ENCODE peak calls at places on chromosome 20, in four cellular contexts. Z, I, Q and H are unnamed samples.

GRCh38 chr20:12978613-12979495 is 29.9 kb upstream of the SPTLC3 start:
- DNase-seq in Z (no peak), I (no peak), Q (no peak), H (no peak)

GRCh38 chr20:41329435-41330342 is 10.9 kb upstream of the LPIN3 start:
- DNase-seq in Z (peak), I (no peak), Q (no peak), H (peak)

GRCh38 chr20:35166242-35166830 is 5.5 kb upstream of the PROCR start:
- DNase-seq in Z (no peak), I (no peak), Q (peak), H (no peak)

GRCh38 chr20:63570281-63571086 is 3.6 kb downstream of the HELZ2 start:
- DNase-seq in Z (no peak), I (no peak), Q (no peak), H (no peak)

GRCh38 chr20:7520361-7520760 is 419.9 kb downstream of the HAO1 start:
- DNase-seq in Z (no peak), I (no peak), Q (no peak), H (no peak)

GRCh38 chr20:63877755-63878470 is 12.8 kb downstream of the TPD52L2 start:
- DNase-seq in Z (no peak), I (no peak), Q (no peak), H (no peak)

GRCh38 chr20:35317416-35317815 is 25.2 kb upstream of the FAM83C start:
- DNase-seq in Z (peak), I (no peak), Q (no peak), H (no peak)

GRCh38 chr20:12575352-12576095 is 433.2 kb upstream of the SPTLC3 start:
- DNase-seq in Z (no peak), I (no peak), Q (no peak), H (peak)

GRCh38 chr20:61387204-61387958 is 135.3 kb downstream of the CDH4 start:
- DNase-seq in Z (peak), I (peak), Q (peak), H (peak)

GRCh38 chr20:8837396-8837795 is 231.5 kb upstream of the PLCB4 start:
- DNase-seq in Z (peak), I (no peak), Q (no peak), H (peak)

GRCh38 chr20:37418591-37418990 is 72.7 kb downstream of the SRC start:
- DNase-seq in Z (no peak), I (no peak), Q (no peak), H (no peak)

GRCh38 chr20:37415118-37416085 is 69.5 kb downstream of the SRC start:
- DNase-seq in Z (no peak), I (no peak), Q (no peak), H (no peak)

GRCh38 chr20:37416202-37417145 is 70.5 kb downstream of the SRC start:
- DNase-seq in Z (no peak), I (no peak), Q (no peak), H (no peak)

GRCh38 chr20:37417857-37418501 is 72.0 kb downstream of the SRC start:
- DNase-seq in Z (peak), I (no peak), Q (no peak), H (no peak)

DNA sequence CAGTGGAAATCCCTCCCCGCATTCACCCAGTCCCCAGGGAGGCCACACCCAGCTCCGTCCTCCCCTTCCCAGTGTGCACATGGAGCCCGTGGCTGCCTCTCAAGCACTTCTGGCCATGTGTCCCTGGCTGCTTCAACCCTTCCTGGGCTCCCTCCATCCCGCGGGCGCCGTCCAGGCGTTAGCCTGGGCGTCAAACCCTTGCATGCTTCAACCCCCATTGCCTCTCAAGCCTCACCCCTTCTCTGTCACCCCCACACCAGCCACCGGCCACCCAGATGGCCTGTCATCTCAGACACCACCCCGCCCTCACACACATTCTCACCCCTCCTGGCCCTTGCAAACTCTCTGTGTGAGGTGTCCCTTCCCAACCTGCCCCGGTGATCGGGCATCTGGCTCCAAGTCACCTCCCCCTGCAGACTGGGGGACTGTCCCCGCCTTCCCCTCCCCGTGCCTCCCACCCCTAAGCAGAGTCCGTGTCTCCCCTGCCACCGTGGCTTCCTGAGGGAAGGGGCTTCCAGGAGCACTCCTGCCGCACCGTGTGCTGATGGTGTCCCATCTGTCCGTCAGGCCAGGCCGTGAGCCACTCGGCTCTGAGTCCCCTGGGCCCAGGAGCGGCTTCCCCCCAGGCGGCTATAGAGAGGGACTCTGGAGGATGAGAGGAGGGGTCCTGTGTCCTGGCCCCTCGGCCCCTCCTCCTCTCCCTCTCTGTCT is 71.4 kb downstream of the SRC start:
- DNase-seq in Z (no peak), I (no peak), Q (no peak), H (no peak)
- H3K56ac ChIP-seq in Z (no peak), I (no peak), Q (no peak), H (no peak)

GRCh38 chr20:32129863-32130262 is 20.3 kb downstream of the TM9SF4 start:
- DNase-seq in Z (no peak), I (no peak), Q (no peak), H (no peak)
- H3K56ac ChIP-seq in Z (no peak), I (no peak), Q (no peak), H (no peak)

GRCh38 chr20:22533823-22534751 is 50.3 kb downstream of the FOXA2 start:
- DNase-seq in Z (no peak), I (no peak), Q (no peak), H (no peak)
- H3K56ac ChIP-seq in Z (no peak), I (no peak), Q (no peak), H (no peak)

GRCh38 chr20:45935416-45936046 is 1.0 kb downstream of the PCIF1 start:
- DNase-seq in Z (peak), I (no peak), Q (no peak), H (no peak)
- H3K56ac ChIP-seq in Z (peak), I (no peak), Q (no peak), H (peak)

DNA sequence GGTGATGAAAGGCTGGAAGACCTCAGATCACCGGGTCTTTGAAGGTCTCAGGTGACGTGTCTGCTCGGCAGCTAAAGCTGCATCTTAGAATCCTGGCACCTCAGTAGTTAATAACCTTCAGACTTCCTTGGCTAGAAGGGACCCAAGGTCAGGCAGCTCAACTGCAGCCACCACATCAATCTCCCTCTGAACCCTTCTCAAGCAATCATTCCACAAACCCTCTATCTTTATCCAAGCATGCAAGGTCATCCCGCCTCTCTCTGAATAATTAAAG is 16.7 kb upstream of the TLDC2 start:
- DNase-seq in Z (no peak), I (no peak), Q (no peak), H (no peak)
- H3K56ac ChIP-seq in Z (no peak), I (no peak), Q (no peak), H (no peak)

DNA sequence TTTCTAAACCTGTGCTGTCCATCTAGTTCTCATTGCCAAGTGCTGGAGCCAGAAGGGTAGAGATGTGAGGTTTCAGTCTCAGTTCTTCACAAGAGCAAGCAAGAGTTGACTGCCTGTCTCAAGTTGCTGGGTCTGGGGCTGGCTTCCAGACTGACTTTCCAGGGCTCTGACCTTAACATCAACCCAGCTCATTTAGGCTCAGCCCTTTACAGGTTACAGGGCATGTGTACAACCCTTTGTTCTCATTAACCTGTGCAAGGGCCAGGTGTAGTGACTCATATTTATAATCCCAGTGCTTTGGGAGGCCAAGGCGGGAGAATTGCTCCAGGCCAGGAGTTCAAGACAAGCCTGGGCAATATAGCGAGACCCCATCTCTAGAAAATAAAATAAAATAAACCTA is 30.6 kb downstream of the FITM2 start:
- DNase-seq in Z (no peak), I (no peak), Q (no peak), H (no peak)
- H3K56ac ChIP-seq in Z (no peak), I (no peak), Q (no peak), H (no peak)

DNA sequence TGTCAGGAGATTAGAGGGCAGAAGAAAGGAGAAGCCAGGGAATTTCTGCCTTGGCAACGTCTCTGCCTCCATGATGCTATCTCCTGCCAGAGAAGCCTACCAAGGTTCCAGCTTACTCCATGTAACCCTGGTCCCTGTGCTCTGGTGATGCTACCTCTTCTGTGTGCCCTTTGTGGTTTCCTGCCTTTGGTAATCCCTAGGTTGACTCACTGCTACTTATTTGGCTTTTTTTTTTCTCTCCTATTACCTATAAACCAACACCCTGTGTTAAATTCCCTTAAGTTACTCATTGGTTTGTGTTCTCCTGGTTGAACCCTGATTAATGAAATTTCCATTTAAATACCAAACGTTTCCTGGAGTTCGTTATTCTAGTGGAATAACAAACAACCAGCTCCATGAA is 527.8 kb upstream of the FLRT3 start:
- DNase-seq in Z (no peak), I (no peak), Q (no peak), H (no peak)
- H3K56ac ChIP-seq in Z (no peak), I (no peak), Q (no peak), H (no peak)

GRCh38 chr20:49766979-49767419 is 45.6 kb upstream of the SLC9A8 start:
- DNase-seq in Z (no peak), I (no peak), Q (no peak), H (peak)

GRCh38 chr20:49775229-49775693 is 37.4 kb upstream of the SLC9A8 start:
- DNase-seq in Z (peak), I (peak), Q (peak), H (peak)

GRCh38 chr20:49768204-49769124 is 44.2 kb upstream of the SLC9A8 start:
- DNase-seq in Z (peak), I (peak), Q (peak), H (peak)

GRCh38 chr20:49769125-49769581 is 43.5 kb upstream of the SLC9A8 start:
- DNase-seq in Z (no peak), I (no peak), Q (no peak), H (no peak)

GRCh38 chr20:49770634-49771033 is 42.0 kb upstream of the SLC9A8 start:
- DNase-seq in Z (no peak), I (no peak), Q (no peak), H (no peak)
- H3K56ac ChIP-seq in Z (no peak), I (no peak), Q (no peak), H (no peak)

DNA sequence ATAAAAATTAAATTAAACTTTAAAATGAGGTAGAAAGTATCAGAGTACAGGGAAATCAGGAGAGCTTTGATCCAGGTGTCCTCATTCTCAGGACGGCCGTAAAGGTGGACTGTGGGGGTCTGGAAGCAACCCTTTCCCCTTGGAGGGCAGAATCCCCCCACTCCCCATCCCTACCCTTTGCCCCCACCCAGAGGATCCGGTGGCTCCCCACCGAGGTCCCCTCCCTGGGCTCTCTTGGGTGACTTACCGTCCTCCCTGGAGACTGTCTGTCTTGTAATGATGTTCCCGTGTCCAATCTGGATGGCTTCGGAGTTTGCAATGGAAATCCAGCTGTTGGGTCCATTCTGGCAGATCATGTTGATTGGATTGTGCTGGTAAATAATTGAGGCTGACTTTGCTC is 7.3 kb downstream of the ZBP1 start:
- DNase-seq in Z (no peak), I (no peak), Q (no peak), H (no peak)
- H3K56ac ChIP-seq in Z (no peak), I (no peak), Q (no peak), H (no peak)